ENCODE peak calls at places on chromosome 4, in nine cellular contexts. H, B, L, V, C, W, N, D and F are unnamed samples.

GRCh38 chr4:168503652-168504362 is 7.0 kb downstream of the PALLD start:
- DNase-seq in B (no peak), W (peak), V (no peak), H (no peak), L (no peak), C (no peak), D (no peak), N (no peak), F (no peak)

GRCh38 chr4:138269175-138269574 is 27.0 kb upstream of the SLC7A11 start:
- DNase-seq in N (no peak), W (no peak), C (no peak), B (no peak), H (no peak), V (no peak), D (no peak), L (no peak), F (no peak)

GRCh38 chr4:183256756-183257385 is 63.2 kb downstream of the CLDN22 start:
- DNase-seq in H (peak), N (peak), V (peak), B (peak), D (peak), W (no peak), L (peak), C (peak), F (no peak)

GRCh38 chr4:86948276-86948675 is 13.5 kb downstream of the AFF1 start:
- DNase-seq in V (no peak), W (no peak), D (no peak), B (no peak), N (no peak), C (no peak), H (no peak), L (no peak), F (no peak)

GRCh38 chr4:187608001-187608421 is 387.6 kb upstream of the ZFP42 start:
- DNase-seq in D (no peak), N (no peak), C (no peak), W (no peak), V (no peak), B (no peak), H (no peak), L (no peak), F (no peak)

GRCh38 chr4:87856816-87857215 is 24.0 kb downstream of the MEPE start:
- DNase-seq in N (no peak), H (no peak), L (no peak), C (no peak), B (no peak), W (no peak), D (no peak), V (no peak), F (no peak)

GRCh38 chr4:110620352-110621327 is 2.2 kb downstream of the PITX2 start:
- DNase-seq in H (no peak), C (no peak), B (peak), D (no peak), W (no peak), N (no peak), L (no peak), V (no peak), F (no peak)

GRCh38 chr4:16136771-16137170 is 52.9 kb upstream of the PROM1 start:
- DNase-seq in L (no peak), W (no peak), H (no peak), V (no peak), C (no peak), B (no peak), N (no peak), D (no peak), F (no peak)

GRCh38 chr4:48047421-48047844 is 30.9 kb downstream of the NIPAL1 start:
- DNase-seq in L (no peak), W (no peak), C (no peak), N (no peak), V (no peak), D (no peak), B (no peak), H (no peak), F (no peak)

GRCh38 chr4:114417214-114417613 is 181.4 kb upstream of the UGT8 start:
- DNase-seq in H (no peak), L (no peak), B (no peak), W (no peak), D (no peak), C (no peak), N (no peak), V (peak), F (no peak)

GRCh38 chr4:89111833-89112563 is 665 bp downstream of the TIGD2 start:
- DNase-seq in H (no peak), V (no peak), C (peak), N (peak), L (peak), W (peak), B (no peak), D (no peak), F (no peak)

GRCh38 chr4:103158760-103159159 is 39.4 kb downstream of the CENPE start:
- DNase-seq in L (no peak), C (no peak), N (no peak), H (no peak), V (no peak), D (no peak), B (no peak), W (no peak), F (no peak)

GRCh38 chr4:33316033-33316432 is 2595.9 kb downstream of the PCDH7 start:
- DNase-seq in C (no peak), B (no peak), W (no peak), L (no peak), H (no peak), N (no peak), V (no peak), D (no peak), F (no peak)

GRCh38 chr4:71941001-71941400 is 90.8 kb upstream of the NPFFR2 start:
- DNase-seq in W (no peak), V (peak), D (no peak), L (no peak), N (peak), C (peak), H (no peak), B (no peak), F (no peak)

GRCh38 chr4:186845137-186845842 is 121.6 kb upstream of the FAT1 start:
- DNase-seq in N (peak), B (no peak), W (no peak), L (no peak), C (no peak), V (peak), D (peak), H (no peak), F (no peak)

GRCh38 chr4:71338846-71339593 is at the start of gene SLC4A4:
- DNase-seq in D (no peak), N (peak), B (no peak), C (no peak), W (no peak), V (no peak), H (no peak), L (no peak), F (no peak)

GRCh38 chr4:127685292-127685691 is 44.9 kb upstream of the SLC25A31 start:
- DNase-seq in W (no peak), N (no peak), B (no peak), D (no peak), H (no peak), C (no peak), V (peak), L (no peak), F (no peak)

GRCh38 chr4:159065513-159066240 is 37.2 kb upstream of the RAPGEF2 start:
- DNase-seq in B (no peak), L (no peak), C (no peak), V (no peak), H (no peak), D (no peak), N (no peak), W (no peak), F (no peak)

GRCh38 chr4:8656711-8657380 is 64.3 kb downstream of the CPZ start:
- DNase-seq in C (no peak), B (no peak), L (no peak), N (no peak), V (no peak), H (no peak), D (no peak), W (no peak), F (no peak)

GRCh38 chr4:110184124-110184790 is 14.2 kb downstream of the ELOVL6 start:
- DNase-seq in N (no peak), V (no peak), C (no peak), W (no peak), H (no peak), L (no peak), D (no peak), B (no peak), F (no peak)

GRCh38 chr4:14345356-14345775 is 656.9 kb upstream of the CPEB2 start:
- DNase-seq in D (no peak), B (no peak), H (no peak), L (no peak), N (no peak), V (no peak), W (no peak), C (no peak), F (no peak)

GRCh38 chr4:156749791-156750403 is 221.7 kb downstream of the PDGFC start:
- DNase-seq in V (no peak), W (no peak), D (no peak), B (no peak), L (no peak), N (no peak), H (no peak), C (no peak), F (no peak)

GRCh38 chr4:152666946-152667345 is 12.9 kb downstream of the TMEM154 start:
- DNase-seq in L (no peak), H (no peak), V (no peak), D (no peak), C (no peak), B (no peak), N (no peak), W (no peak), F (no peak)

GRCh38 chr4:77818077-77818666 is 996 bp downstream of the CNOT6L start:
- DNase-seq in V (peak), D (peak), C (peak), B (peak), H (peak), W (peak), N (peak), L (peak), F (peak)

GRCh38 chr4:96366632-96367031 is 526.7 kb downstream of the PDHA2 start:
- DNase-seq in D (no peak), C (no peak), L (no peak), H (no peak), V (no peak), W (no peak), N (no peak), B (no peak), F (no peak)

GRCh38 chr4:106038908-106039307 is 143.6 kb downstream of the NPNT start:
- DNase-seq in D (no peak), C (no peak), W (no peak), B (no peak), N (no peak), L (no peak), V (no peak), H (no peak), F (no peak)

GRCh38 chr4:152522754-152523153 is 13.1 kb downstream of the FBXW7 start:
- DNase-seq in N (no peak), W (no peak), D (no peak), B (no peak), H (no peak), L (no peak), V (no peak), C (no peak), F (no peak)

GRCh38 chr4:165873298-165874071 is 448 bp downstream of the TLL1 start:
- DNase-seq in L (peak), D (peak), B (peak), C (peak), V (no peak), N (peak), W (no peak), H (peak), F (no peak)

GRCh38 chr4:6907658-6908191 is 1.9 kb upstream of the TBC1D14 start:
- DNase-seq in V (peak), C (peak), D (no peak), L (peak), W (no peak), N (peak), H (no peak), B (peak), F (no peak)

GRCh38 chr4:6909970-6910339 is 329 bp downstream of the TBC1D14 start:
- DNase-seq in W (no peak), D (no peak), B (peak), C (no peak), V (no peak), L (no peak), N (no peak), H (peak), F (no peak)

GRCh38 chr4:6908397-6909112 is 1.1 kb upstream of the TBC1D14 start:
- DNase-seq in C (no peak), W (no peak), H (peak), L (no peak), N (no peak), B (peak), D (no peak), V (no peak), F (no peak)

GRCh38 chr4:6910340-6910959 is 824 bp downstream of the TBC1D14 start:
- DNase-seq in L (peak), W (no peak), H (peak), D (no peak), C (no peak), N (peak), B (no peak), V (no peak), F (no peak)

DNA sequence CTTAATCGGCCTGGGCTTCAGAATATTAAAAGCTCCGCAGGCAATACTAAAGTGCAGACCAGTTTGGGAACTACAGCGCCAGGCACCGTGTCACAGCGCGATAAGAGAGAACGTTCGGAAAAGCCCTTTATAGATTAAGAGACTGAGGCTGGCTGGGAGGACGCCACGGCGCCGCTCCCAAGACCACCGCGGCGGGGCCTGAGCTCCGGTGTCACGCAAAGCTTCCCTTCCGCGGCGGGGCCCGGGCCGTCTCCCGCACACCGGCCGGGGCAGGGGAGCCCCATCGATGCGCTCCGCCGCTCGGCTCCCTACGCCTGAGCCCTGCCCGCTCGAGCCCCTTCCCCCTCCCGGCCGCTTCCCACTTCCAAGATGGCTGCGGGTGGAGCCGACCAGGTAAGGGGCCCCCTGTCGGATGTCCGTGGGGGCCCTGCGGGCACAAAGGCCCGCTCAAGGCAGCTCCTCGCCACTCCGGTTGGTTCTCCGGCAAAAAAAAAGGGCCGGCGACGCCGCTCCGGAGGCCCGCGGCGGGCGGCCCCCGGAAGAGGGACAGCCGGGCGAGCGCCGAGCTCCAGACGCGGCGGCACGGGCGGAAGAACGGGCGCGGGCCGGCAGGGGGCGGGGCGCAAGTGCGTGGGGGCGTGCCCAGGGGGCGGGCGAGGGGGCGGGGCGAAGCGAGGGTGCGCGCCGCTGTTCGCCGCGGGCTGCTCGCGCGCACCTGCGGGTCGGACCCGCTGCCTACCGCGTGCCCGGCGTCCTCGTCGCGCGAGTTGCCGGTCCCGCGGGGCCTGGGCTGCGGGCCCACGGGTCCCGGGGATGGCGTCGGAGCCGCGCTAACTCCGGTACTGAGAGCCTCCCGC is at the start of gene TBC1D14:
- DNase-seq in N (peak), W (peak), H (peak), D (peak), V (peak), B (peak), L (peak), C (peak), F (peak)
- TF ChIP-seq POLR2A in N (peak), W (no peak), H (peak), D (peak), V (peak), B (no peak), L (peak), C (peak), F (no peak)

DNA sequence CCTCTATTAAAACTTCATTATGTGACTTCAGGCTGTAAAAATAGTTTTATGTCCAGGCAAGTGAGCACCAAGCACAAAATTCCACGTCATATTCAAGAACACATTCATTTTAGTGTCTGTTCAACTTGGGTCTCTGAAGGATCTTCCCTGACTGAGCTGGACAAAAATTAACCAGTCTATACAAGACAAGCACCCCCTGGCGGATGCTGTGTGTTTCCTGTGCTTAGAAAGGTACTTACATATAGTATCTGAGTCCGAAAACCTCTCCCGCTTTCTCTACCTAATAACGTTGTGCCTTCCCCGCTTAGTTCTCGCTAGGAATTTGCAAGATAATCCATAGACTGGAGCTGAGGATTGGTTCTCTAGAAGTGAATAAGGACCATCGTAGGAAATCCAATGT is 2214.5 kb upstream of the TENM3 start:
- DNase-seq in V (peak), H (no peak), B (peak), W (no peak), C (peak), L (peak), D (no peak), N (peak), F (no peak)
- TF ChIP-seq CTCF in V (peak), H (no peak), B (no peak), W (no peak), C (peak), L (no peak), D (no peak), N (no peak), F (no peak)

GRCh38 chr4:118758293-118758692 is 73.1 kb downstream of the METTL14 start:
- DNase-seq in D (no peak), W (no peak), B (no peak), N (no peak), C (no peak), V (no peak), H (no peak), L (no peak), F (no peak)

GRCh38 chr4:118759481-118759880 is 74.3 kb downstream of the METTL14 start:
- DNase-seq in N (no peak), C (no peak), L (no peak), D (no peak), V (no peak), H (no peak), B (no peak), W (no peak), F (no peak)

GRCh38 chr4:118756429-118756828 is 71.2 kb downstream of the METTL14 start:
- DNase-seq in H (no peak), B (no peak), W (no peak), V (no peak), D (no peak), C (no peak), N (no peak), L (no peak), F (no peak)

GRCh38 chr4:118756958-118757357 is 71.8 kb downstream of the METTL14 start:
- DNase-seq in C (no peak), L (no peak), W (no peak), N (no peak), V (no peak), B (no peak), H (no peak), D (no peak), F (no peak)

GRCh38 chr4:118757761-118758213 is 72.6 kb downstream of the METTL14 start:
- DNase-seq in B (no peak), V (no peak), W (no peak), L (no peak), H (no peak), C (no peak), D (no peak), N (no peak), F (no peak)
- H3K4me3 ChIP-seq in B (no peak), V (no peak), W (no peak), L (no peak), H (no peak), C (no peak), D (no peak), N (no peak), F (no peak)

GRCh38 chr4:74364649-74365491 is at the start of gene EREG:
- DNase-seq in C (peak), L (peak), D (no peak), H (no peak), N (peak), W (no peak), V (peak), B (peak), F (no peak)
- TF ChIP-seq POLR2A in C (no peak), L (no peak), D (no peak), H (no peak), N (peak), W (no peak), V (peak), B (no peak), F (no peak)

GRCh38 chr4:130812117-130812765 is 1716.3 kb downstream of the C4orf33 start:
- DNase-seq in H (no peak), D (no peak), W (no peak), B (no peak), C (no peak), L (no peak), V (no peak), N (no peak), F (no peak)

GRCh38 chr4:130808492-130808891 is 1712.5 kb downstream of the C4orf33 start:
- DNase-seq in D (no peak), N (peak), W (no peak), C (no peak), V (peak), L (no peak), B (no peak), H (no peak), F (no peak)
- TF ChIP-seq CTCF in D (no peak), N (peak), W (no peak), C (peak), V (peak), L (no peak), B (no peak), H (peak), F (peak)

GRCh38 chr4:112279025-112279881 is 6.5 kb downstream of the TIFA start:
- DNase-seq in B (peak), D (no peak), H (no peak), V (no peak), N (no peak), W (no peak), C (no peak), L (peak), F (no peak)

GRCh38 chr4:112277705-112278448 is 7.8 kb downstream of the TIFA start:
- DNase-seq in B (no peak), V (no peak), N (no peak), L (no peak), C (peak), W (no peak), D (no peak), H (no peak), F (no peak)

GRCh38 chr4:112280657-112281056 is 5.0 kb downstream of the TIFA start:
- DNase-seq in V (no peak), L (no peak), N (no peak), W (no peak), D (no peak), B (no peak), C (no peak), H (no peak), F (no peak)

GRCh38 chr4:112277220-112277619 is 8.5 kb downstream of the TIFA start:
- DNase-seq in L (no peak), C (peak), B (no peak), D (no peak), N (no peak), W (no peak), V (no peak), H (no peak), F (no peak)

DNA sequence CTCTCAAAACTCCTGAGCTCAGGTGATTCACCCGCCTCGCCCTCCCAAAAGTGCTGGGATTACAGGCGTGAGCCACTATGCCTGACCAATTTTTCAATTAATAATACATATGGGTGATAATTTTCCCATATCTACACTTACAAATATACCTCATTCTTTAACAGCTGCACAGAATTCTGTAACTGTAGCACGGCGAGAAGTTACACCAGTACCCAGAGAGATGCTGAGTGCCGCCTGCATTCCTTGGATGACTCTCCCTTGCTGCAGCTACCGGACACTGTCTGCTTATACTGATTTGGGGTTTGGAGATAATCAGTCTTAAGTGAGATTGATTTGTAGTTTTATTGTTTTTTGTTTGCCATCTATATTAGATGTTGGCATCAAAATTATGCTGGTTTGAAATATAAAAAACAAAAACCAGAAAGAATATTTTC is 5.8 kb downstream of the TIFA start:
- DNase-seq in V (no peak), L (no peak), W (no peak), C (no peak), H (no peak), B (no peak), N (no peak), D (no peak), F (no peak)
- H3K4me3 ChIP-seq in V (no peak), L (peak), W (no peak), C (no peak), H (no peak), B (no peak), N (no peak), D (no peak), F (peak)